ENCODE peak calls at places on chromosomes 2 and 18, in six cellular contexts. J is tibial nerve, D is cardiac muscle cell, V is colonic mucosa, W is lower lobe of right lung, R is PC-9. C is an unnamed sample. For H3K27me3, the result is how much of the 10 kb centered on the place peaks cover.

GRCh38 chr2:101999122-101999789 is 7.5 kb downstream of the IL1R2 start:
- DNase-seq in W (no peak), D (no peak), V (peak), R (no peak), J (no peak), C (no peak)

GRCh38 chr2:69810550-69810949 is 18.9 kb upstream of the GMCL1 start:
- DNase-seq in W (no peak), J (peak), R (no peak), V (no peak), D (no peak), C (no peak)

GRCh38 chr18:31040982-31041345 is 1.6 kb downstream of the DSC3 start:
- DNase-seq in W (no peak), V (no peak), J (no peak), D (peak), R (no peak), C (no peak)

GRCh38 chr18:21257383-21257782 is 15.4 kb downstream of the GREB1L start:
- DNase-seq in V (no peak), D (peak), W (no peak), R (no peak), J (no peak), C (no peak)

GRCh38 chr2:159613515-159614336 is 2.6 kb downstream of the BAZ2B start:
- DNase-seq in R (no peak), D (peak), W (no peak), J (no peak), V (no peak), C (no peak)

GRCh38 chr2:16130541-16130880 is 190.2 kb downstream of the MYCN start:
- DNase-seq in R (no peak), V (no peak), D (no peak), W (no peak), J (peak), C (no peak)

GRCh38 chr2:71457959-71458322 is 4.6 kb downstream of the DYSF start:
- DNase-seq in D (no peak), W (no peak), J (no peak), R (no peak), V (no peak), C (no peak)

GRCh38 chr2:29923110-29923721 is 1.8 kb upstream of the ALK start:
- DNase-seq in J (peak), R (peak), W (peak), D (peak), V (peak), C (no peak)

GRCh38 chr2:127574656-127575055 is 39.2 kb downstream of the MYO7B start:
- DNase-seq in V (no peak), W (no peak), D (no peak), R (no peak), J (no peak), C (no peak)

GRCh38 chr2:120524174-120524573 is 178.2 kb downstream of the INHBB start:
- DNase-seq in R (no peak), V (no peak), D (no peak), W (no peak), J (no peak), C (no peak)
- H3K27me3 ChIP-seq in R (under half), V (under half), D (under half), W (under half), J (under half), C (under half)

GRCh38 chr2:220580113-220580512 is 952.7 kb downstream of the SLC4A3 start:
- DNase-seq in D (no peak), R (no peak), W (no peak), V (no peak), J (no peak), C (no peak)
- TF ChIP-seq CTCF in D (no peak), R (no peak), W (no peak), V (no peak), J (no peak), C (no peak)

GRCh38 chr2:229943171-229943570 is 20.9 kb downstream of the FBXO36 start:
- DNase-seq in V (no peak), R (no peak), W (peak), J (no peak), D (no peak), C (no peak)

GRCh38 chr2:229945975-229946374 is 23.7 kb downstream of the FBXO36 start:
- DNase-seq in D (no peak), W (no peak), J (no peak), V (no peak), R (no peak), C (no peak)

GRCh38 chr2:229952256-229952835 is 30.0 kb downstream of the FBXO36 start:
- DNase-seq in J (no peak), R (no peak), D (no peak), W (no peak), V (no peak), C (no peak)

GRCh38 chr2:229943770-229944449 is 21.6 kb downstream of the FBXO36 start:
- DNase-seq in D (peak), V (no peak), W (no peak), J (no peak), R (no peak), C (no peak)

DNA sequence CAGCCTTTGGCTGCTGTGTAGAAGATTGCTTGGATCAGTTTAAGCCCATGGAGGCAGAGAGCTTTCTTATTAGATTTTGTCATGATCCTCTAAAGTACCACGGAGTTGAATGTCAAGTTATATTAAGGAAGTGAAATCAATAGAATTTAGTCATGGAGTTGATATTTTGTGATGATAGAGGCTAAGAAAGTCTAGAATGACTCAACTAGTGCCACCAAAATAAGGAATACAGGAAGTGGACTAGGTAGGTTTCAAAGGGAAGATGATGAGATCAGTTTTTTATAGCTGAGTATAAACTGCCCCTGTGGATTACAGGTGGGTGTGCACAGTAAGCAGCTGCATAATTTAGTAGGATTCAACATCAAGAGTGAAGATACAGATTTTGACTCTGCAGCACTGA is 25.2 kb downstream of the FBXO36 start:
- DNase-seq in J (no peak), W (no peak), R (no peak), V (no peak), D (no peak), C (no peak)
- H3K27me3 ChIP-seq in J (under half), W (under half), R (under half), V (under half), D (under half), C (under half)

GRCh38 chr2:1607971-1608688 is 136.2 kb downstream of the PXDN start:
- DNase-seq in J (no peak), D (no peak), V (no peak), W (no peak), R (no peak), C (peak)

GRCh38 chr2:1607236-1607920 is 136.9 kb downstream of the PXDN start:
- DNase-seq in R (no peak), J (no peak), D (no peak), W (no peak), V (no peak), C (peak)

GRCh38 chr2:1609040-1609439 is 135.3 kb downstream of the PXDN start:
- DNase-seq in J (no peak), W (no peak), V (no peak), R (no peak), D (no peak), C (no peak)

GRCh38 chr2:1611886-1612285 is 132.4 kb downstream of the PXDN start:
- DNase-seq in J (no peak), R (no peak), D (no peak), V (no peak), W (no peak), C (no peak)

GRCh38 chr2:1609706-1610485 is 134.4 kb downstream of the PXDN start:
- DNase-seq in J (no peak), D (no peak), V (no peak), W (no peak), R (no peak), C (no peak)
- TF ChIP-seq CTCF in J (no peak), D (no peak), V (no peak), W (no peak), R (no peak), C (no peak)

DNA sequence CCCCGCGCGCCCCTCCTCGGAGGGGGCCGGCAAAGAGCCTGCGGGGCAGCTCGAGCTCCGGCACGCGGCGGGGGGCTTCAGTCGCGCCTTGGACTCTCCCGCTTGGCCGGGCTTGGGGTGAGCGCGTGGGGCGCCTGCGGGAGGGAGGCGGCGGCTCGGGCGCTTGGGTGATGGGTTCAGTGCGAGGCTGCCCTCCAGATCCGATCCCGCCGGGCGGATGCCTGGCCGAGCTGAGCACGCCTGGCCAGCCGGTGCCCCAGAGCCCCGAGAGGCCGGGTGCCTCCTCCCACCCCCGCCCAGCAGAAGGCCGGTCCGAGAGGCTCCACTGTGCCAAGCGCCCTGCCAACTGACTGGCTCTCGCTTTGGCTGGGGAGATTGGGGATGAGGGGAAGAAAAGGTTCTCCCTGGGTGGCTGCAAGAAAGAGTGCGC is 276 bp upstream of the NXPH2 start:
- DNase-seq in V (no peak), R (no peak), W (no peak), J (no peak), D (no peak), C (no peak)
- H3K27me3 ChIP-seq in V (under half), R (under half), W (half or more), J (under half), D (half or more), C (half or more)

GRCh38 chr18:48138211-48138610 is 207.8 kb upstream of the SMAD2 start:
- DNase-seq in D (no peak), R (no peak), J (no peak), V (no peak), W (no peak), C (no peak)
- TF ChIP-seq CTCF in D (no peak), R (no peak), J (no peak), V (no peak), W (no peak), C (no peak)

C was measured in suprapubic skin.